ENCODE peak calls at places on chromosomes 3 and 15, in five cellular contexts. O, E, A, R and B are unnamed samples.

GRCh38 chr3:39378092-39378491 is 5.1 kb upstream of the SLC25A38 start:
- DNase-seq in A (no peak), E (peak), O (no peak), R (peak), B (no peak)

GRCh38 chr3:57085211-57085610 is 24.7 kb downstream of the SPATA12 start:
- DNase-seq in A (no peak), R (no peak), O (no peak), E (no peak), B (no peak)

GRCh38 chr3:172174396-172175253 is 135.2 kb downstream of the FNDC3B start:
- DNase-seq in O (no peak), A (no peak), E (no peak), R (no peak), B (no peak)

GRCh38 chr3:39515681-39516441 is 48.4 kb downstream of the MOBP start:
- DNase-seq in A (no peak), R (no peak), E (no peak), O (no peak), B (peak)

GRCh38 chr3:111906667-111907066 is 47.6 kb downstream of the PHLDB2 start:
- DNase-seq in A (no peak), O (no peak), E (peak), R (no peak), B (no peak)

GRCh38 chr3:117853923-117854322 is 1144.3 kb downstream of the TUSC7 start:
- DNase-seq in E (peak), A (no peak), O (no peak), R (no peak), B (peak)

GRCh38 chr3:122052968-122053367 is 2.2 kb upstream of the CD86 start:
- DNase-seq in E (no peak), R (no peak), A (no peak), O (no peak), B (no peak)

GRCh38 chr3:71503525-71504249 is 79.8 kb downstream of the FOXP1 start:
- DNase-seq in A (no peak), O (no peak), E (peak), R (no peak), B (no peak)

GRCh38 chr3:106345353-106346027 is 476.7 kb upstream of the CBLB start:
- DNase-seq in E (peak), O (no peak), R (no peak), A (no peak), B (peak)

GRCh38 chr3:11077466-11077865 is 76.8 kb upstream of the HRH1 start:
- DNase-seq in E (no peak), A (no peak), R (no peak), O (no peak), B (no peak)

GRCh38 chr3:32176989-32177701 is 61.3 kb upstream of the CMTM8 start:
- DNase-seq in E (peak), O (no peak), A (peak), R (peak), B (peak)

GRCh38 chr15:47602124-47602523 is 115.2 kb upstream of the SEMA6D start:
- DNase-seq in R (no peak), O (no peak), A (no peak), E (no peak), B (no peak)

GRCh38 chr3:101803152-101803782 is 24.3 kb downstream of the NXPE3 start:
- DNase-seq in E (peak), A (peak), O (no peak), R (peak), B (peak)

GRCh38 chr15:66787472-66787871 is 85.4 kb downstream of the SMAD6 start:
- DNase-seq in O (no peak), E (no peak), R (no peak), A (no peak), B (no peak)

GRCh38 chr3:185959609-185960517 is 22.0 kb upstream of the TRA2B start:
- DNase-seq in E (peak), R (no peak), A (no peak), O (no peak), B (peak)

GRCh38 chr3:48273594-48274211 is 32.8 kb downstream of the ZNF589 start:
- DNase-seq in O (peak), R (peak), E (peak), A (no peak), B (peak)

GRCh38 chr3:142690613-142691012 is 33.2 kb upstream of the TRPC1 start:
- DNase-seq in R (no peak), A (no peak), E (no peak), O (no peak), B (no peak)

GRCh38 chr15:74838117-74838516 is 4.8 kb downstream of the ULK3 start:
- DNase-seq in O (no peak), A (no peak), E (no peak), R (no peak), B (no peak)

GRCh38 chr3:48467110-48467454 is 20.5 kb downstream of the ATRIP start:
- DNase-seq in A (no peak), E (no peak), O (no peak), R (no peak), B (no peak)

GRCh38 chr15:27864076-27864475 is 235.0 kb downstream of the OCA2 start:
- DNase-seq in R (no peak), O (no peak), A (no peak), E (no peak), B (no peak)

GRCh38 chr3:116947809-116948208 is 238.2 kb downstream of the TUSC7 start:
- DNase-seq in R (no peak), E (no peak), O (no peak), A (no peak), B (no peak)

GRCh38 chr3:195829897-195830254 is 18.1 kb upstream of the MUC4 start:
- DNase-seq in R (no peak), E (no peak), A (no peak), O (no peak), B (no peak)

GRCh38 chr15:38691951-38692788 is 127.6 kb upstream of the RASGRP1 start:
- DNase-seq in E (no peak), R (no peak), O (no peak), A (no peak), B (no peak)

GRCh38 chr3:99678023-99678422 is 39.6 kb downstream of the COL8A1 start:
- DNase-seq in A (no peak), R (no peak), O (no peak), E (peak), B (no peak)

GRCh38 chr3:193897791-193898190 is 238.2 kb upstream of the HES1 start:
- DNase-seq in O (no peak), R (no peak), A (no peak), E (no peak), B (no peak)

GRCh38 chr3:142363936-142364467 is 83.8 kb downstream of the XRN1 start:
- DNase-seq in O (no peak), R (no peak), E (no peak), A (no peak), B (no peak)

GRCh38 chr3:128488995-128489859 is 3.8 kb downstream of the GATA2 start:
- DNase-seq in R (peak), A (peak), E (peak), O (no peak), B (peak)

GRCh38 chr15:41416162-41416741 is 643 bp upstream of the RTF1 start:
- DNase-seq in A (no peak), R (no peak), E (no peak), O (no peak), B (no peak)